ENCODE peak calls at places on chromosome 13, in six cellular contexts. S, N, O, P, I and M are unnamed samples.

GRCh38 chr13:48625396-48626076 is 28.2 kb upstream of the CYSLTR2 start:
- DNase-seq in O (no peak), I (no peak), P (no peak), N (no peak), S (no peak), M (no peak)

GRCh38 chr13:66994097-66994496 is 236.0 kb downstream of the PCDH9 start:
- DNase-seq in S (peak), N (peak), P (peak), I (peak), O (no peak), M (no peak)

GRCh38 chr13:64723735-64724134 is 2506.4 kb downstream of the PCDH9 start:
- DNase-seq in P (peak), I (peak), N (peak), O (peak), S (no peak), M (peak)

GRCh38 chr13:49113526-49114286 is 106.4 kb upstream of the MLNR start:
- DNase-seq in I (peak), O (no peak), P (peak), S (no peak), N (no peak), M (peak)

GRCh38 chr13:24827799-24828198 is 63.8 kb downstream of the RNF17 start:
- DNase-seq in I (no peak), O (no peak), S (no peak), N (no peak), P (no peak), M (no peak)

GRCh38 chr13:30235206-30235605 is 72.1 kb downstream of the KATNAL1 start:
- DNase-seq in I (peak), N (no peak), O (no peak), P (peak), S (no peak), M (no peak)

GRCh38 chr13:41909524-41909923 is 51.4 kb downstream of the VWA8 start:
- DNase-seq in P (no peak), S (no peak), I (no peak), N (no peak), O (no peak), M (no peak)

GRCh38 chr13:46804391-46804815 is 7.4 kb upstream of the ESD start:
- DNase-seq in I (peak), O (peak), S (no peak), P (peak), N (no peak), M (peak)

GRCh38 chr13:71625694-71626093 is 241.3 kb downstream of the DACH1 start:
- DNase-seq in I (peak), S (no peak), P (no peak), N (no peak), O (peak), M (no peak)

GRCh38 chr13:48950507-48950886 is 25.2 kb upstream of the FNDC3A start:
- DNase-seq in S (no peak), P (peak), O (no peak), N (no peak), I (peak), M (no peak)

GRCh38 chr13:53499551-53499950 is 470.9 kb downstream of the OLFM4 start:
- DNase-seq in O (no peak), P (no peak), S (no peak), I (no peak), N (no peak), M (no peak)

DNA sequence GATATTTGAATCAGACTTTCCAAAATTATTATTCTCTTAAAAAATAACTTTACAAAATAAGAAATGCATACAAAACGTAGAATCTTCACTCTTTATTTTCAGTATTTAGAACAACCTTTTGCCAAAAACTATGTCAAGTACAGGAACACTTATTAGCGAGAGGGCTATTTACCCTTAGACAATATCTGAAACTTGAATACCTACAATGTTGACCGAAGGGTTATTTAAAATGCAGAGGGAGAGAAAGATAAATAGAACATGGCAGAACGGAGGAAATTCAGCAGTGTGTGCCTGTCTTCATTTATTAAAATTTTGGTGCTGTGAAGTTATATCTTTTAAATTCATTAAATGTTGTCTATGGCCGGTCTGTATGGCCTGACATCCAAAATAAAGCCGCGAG is 198.8 kb downstream of the EFNB2 start:
- DNase-seq in N (no peak), P (no peak), O (no peak), S (no peak), I (no peak), M (no peak)
- TF ChIP-seq CTCF in N (no peak), P (no peak), O (no peak), S (no peak), I (no peak), M (no peak)

DNA sequence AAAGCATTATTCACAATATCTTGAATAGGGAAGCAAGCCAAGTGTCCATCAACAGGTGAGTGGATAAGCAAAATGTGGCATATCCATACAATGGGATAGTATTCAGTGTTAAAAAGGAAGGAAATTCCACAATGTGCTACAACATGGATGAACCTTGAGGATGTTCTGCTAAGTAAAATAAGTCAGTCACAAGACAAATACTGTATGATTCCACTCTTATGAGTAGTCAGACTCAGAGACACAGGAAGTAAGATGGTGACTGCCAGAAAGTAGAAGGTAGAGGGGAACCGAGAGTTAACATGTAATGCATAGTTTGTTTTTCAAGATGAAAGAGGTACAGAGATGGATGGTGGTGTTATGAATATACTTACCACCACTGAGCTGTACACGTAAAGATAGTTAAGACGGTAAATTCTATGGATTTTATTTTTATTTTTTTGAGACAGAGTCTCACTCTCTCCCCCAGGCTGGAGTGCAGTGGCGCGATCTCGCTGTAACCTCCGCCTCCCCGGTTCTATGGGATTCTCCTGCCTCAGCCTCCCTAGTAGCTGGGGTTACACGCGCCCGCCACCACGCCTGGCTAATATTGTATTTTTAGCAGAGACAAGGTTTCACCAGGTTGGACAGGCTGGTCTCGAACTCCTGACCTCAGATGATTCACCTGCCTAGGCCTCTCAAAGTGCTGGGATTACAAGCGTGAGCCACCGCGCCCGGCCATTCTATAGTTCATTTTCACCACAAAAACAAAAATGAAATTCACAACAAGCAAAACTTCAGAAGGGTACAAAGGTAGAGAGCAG is 1.0 kb upstream of the CHAMP1 start:
- DNase-seq in I (no peak), P (peak), S (no peak), O (no peak), N (no peak), M (no peak)
- H3K4me3 ChIP-seq in I (peak), P (peak), S (peak), O (peak), N (peak), M (no peak)

GRCh38 chr13:92433963-92434362 is 792.6 kb upstream of the GPC6 start:
- DNase-seq in I (no peak), N (no peak), S (no peak), O (no peak), P (no peak), M (no peak)
- TF ChIP-seq CTCF in I (no peak), N (no peak), S (no peak), O (no peak), P (no peak), M (no peak)

GRCh38 chr13:101258509-101258908 is 157.8 kb downstream of the NALCN start:
- DNase-seq in S (no peak), P (no peak), N (no peak), O (no peak), I (no peak), M (no peak)

GRCh38 chr13:101262306-101262705 is 154.0 kb downstream of the NALCN start:
- DNase-seq in I (no peak), P (no peak), O (no peak), S (no peak), N (no peak), M (no peak)

GRCh38 chr13:101258071-101258470 is 158.2 kb downstream of the NALCN start:
- DNase-seq in P (peak), I (peak), S (no peak), N (peak), O (peak), M (peak)
- H3K4me3 ChIP-seq in P (no peak), I (no peak), S (no peak), N (no peak), O (no peak), M (no peak)

GRCh38 chr13:51223284-51224270 is 1.4 kb downstream of the FAM124A start:
- DNase-seq in P (no peak), N (peak), O (no peak), S (no peak), I (no peak), M (no peak)

GRCh38 chr13:51222510-51223283 is 499 bp downstream of the FAM124A start:
- DNase-seq in O (no peak), N (peak), P (no peak), S (no peak), I (no peak), M (no peak)

GRCh38 chr13:51220706-51221105 is 1.5 kb upstream of the FAM124A start:
- DNase-seq in P (no peak), N (no peak), I (no peak), O (no peak), S (no peak), M (no peak)

GRCh38 chr13:51221108-51221507 is 1.1 kb upstream of the FAM124A start:
- DNase-seq in P (no peak), O (no peak), N (no peak), S (no peak), I (no peak), M (no peak)

DNA sequence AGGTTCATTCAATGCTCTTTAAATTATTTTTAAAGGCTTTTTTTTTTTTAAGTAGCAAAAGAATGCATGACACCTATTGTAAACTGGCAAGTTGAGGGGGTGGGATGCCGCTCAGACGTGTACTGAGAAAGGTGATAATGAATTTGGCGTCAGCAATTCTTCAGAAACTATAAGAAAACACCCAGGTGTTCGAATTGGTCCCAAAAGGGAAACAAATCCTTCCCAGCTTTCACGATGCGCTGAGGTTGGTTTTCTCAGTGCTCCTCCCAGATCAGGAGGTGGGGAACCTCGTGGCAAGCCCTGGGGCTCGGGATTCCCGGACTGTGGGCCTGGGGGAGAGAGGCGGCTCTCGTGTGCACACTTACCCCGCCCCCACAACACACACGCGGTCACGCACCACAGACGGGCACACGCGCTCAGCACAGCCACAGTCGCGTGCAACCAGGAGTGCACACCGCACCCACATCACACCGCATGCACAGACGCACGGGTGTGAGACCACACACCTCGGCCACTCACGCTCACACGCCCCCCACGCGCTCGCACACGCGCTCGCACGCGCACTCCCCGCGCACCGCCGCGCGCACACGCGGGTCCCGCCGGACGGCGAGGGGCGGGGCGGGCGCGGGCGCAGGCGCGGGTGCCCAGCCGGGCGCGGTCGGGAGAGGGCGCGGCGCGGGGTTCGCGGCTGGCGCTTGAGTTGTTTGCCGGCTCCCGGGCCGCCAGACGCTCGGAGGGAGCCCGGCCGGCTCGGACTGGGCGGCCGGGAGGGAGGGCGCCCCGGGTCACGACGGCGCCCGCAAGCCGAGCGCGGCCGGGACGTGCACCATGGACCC is at the start of gene FAM124A:
- DNase-seq in P (peak), I (peak), O (no peak), N (peak), S (peak), M (no peak)
- TF ChIP-seq CTCF in P (no peak), I (no peak), O (peak), N (no peak), S (no peak), M (no peak)

GRCh38 chr13:114164681-114165429 is 14.2 kb upstream of the CFAP97D2 start:
- DNase-seq in I (no peak), N (no peak), O (no peak), P (no peak), S (no peak), M (no peak)

GRCh38 chr13:114164027-114164426 is 15.0 kb upstream of the CFAP97D2 start:
- DNase-seq in P (no peak), O (no peak), S (no peak), N (no peak), I (no peak), M (no peak)

GRCh38 chr13:114161644-114162532 is 17.2 kb upstream of the CFAP97D2 start:
- DNase-seq in O (no peak), P (peak), I (peak), N (no peak), S (peak), M (no peak)

GRCh38 chr13:114161028-114161556 is 18.0 kb upstream of the CFAP97D2 start:
- DNase-seq in O (no peak), S (peak), P (no peak), N (no peak), I (no peak), M (no peak)

DNA sequence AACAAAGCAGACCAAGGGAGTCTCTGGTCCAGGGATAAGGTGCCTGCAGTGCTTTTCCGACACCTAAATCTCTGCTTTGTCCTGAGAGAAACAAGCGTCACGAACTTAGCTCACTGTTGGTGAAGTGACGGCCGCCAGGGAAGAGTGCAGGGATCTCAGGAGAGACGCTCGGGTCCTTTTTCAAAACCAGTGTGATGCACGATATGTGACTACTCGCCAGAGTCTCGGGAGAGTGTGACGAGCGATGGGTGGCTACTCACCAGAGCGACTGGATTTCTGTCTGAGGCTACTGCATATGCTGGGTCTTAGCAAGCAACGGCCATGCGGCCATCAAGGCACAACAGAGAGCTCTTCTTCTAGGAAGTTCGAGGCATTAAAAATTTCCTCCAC is 16.5 kb upstream of the CFAP97D2 start:
- DNase-seq in O (no peak), P (no peak), S (no peak), N (no peak), I (no peak), M (no peak)
- H3K4me3 ChIP-seq in O (no peak), P (no peak), S (no peak), N (no peak), I (peak), M (no peak)